ENCODE peak calls at places on chromosomes 1 and 21, in seven cellular contexts. One of them, this sample, is unnamed.

GRCh38 chr1:165891461-165891860 is 64.0 kb downstream of the UCK2 start:
- DNase-seq in mammary epithelial cell: no peak
- DNase-seq in hepatocyte: no peak
- DNase-seq in K562: no peak
- DNase-seq in HCT116: no peak
- DNase-seq in MM.1S: no peak
- DNase-seq in keratinocyte: no peak
- DNase-seq in this sample: no peak

GRCh38 chr21:41374867-41375533 is 13.2 kb downstream of the MX2 start:
- DNase-seq in hepatocyte: no peak
- DNase-seq in keratinocyte: no peak
- DNase-seq in K562: no peak
- DNase-seq in mammary epithelial cell: peak; percentile 62
- DNase-seq in MM.1S: no peak
- DNase-seq in HCT116: no peak
- DNase-seq in this sample: no peak

GRCh38 chr1:67451815-67452214 is 21.6 kb upstream of the SERBP1 start:
- DNase-seq in MM.1S: no peak
- DNase-seq in hepatocyte: no peak
- DNase-seq in keratinocyte: no peak
- DNase-seq in K562: no peak
- DNase-seq in HCT116: no peak
- DNase-seq in mammary epithelial cell: no peak
- DNase-seq in this sample: no peak

GRCh38 chr1:165927169-165927568 is 99.8 kb downstream of the UCK2 start:
- DNase-seq in K562: no peak
- DNase-seq in hepatocyte: no peak
- DNase-seq in HCT116: no peak
- DNase-seq in mammary epithelial cell: no peak
- DNase-seq in keratinocyte: no peak
- DNase-seq in MM.1S: peak; percentile 72
- DNase-seq in this sample: no peak

GRCh38 chr1:228405200-228405978 is 1.2 kb downstream of the TRIM11 start:
- DNase-seq in K562: no peak
- DNase-seq in mammary epithelial cell: no peak
- DNase-seq in hepatocyte: no peak
- DNase-seq in keratinocyte: no peak
- DNase-seq in MM.1S: no peak
- DNase-seq in HCT116: no peak
- DNase-seq in this sample: no peak

GRCh38 chr1:161121838-161122237 is 3.9 kb downstream of the NIT1 start:
- DNase-seq in hepatocyte: no peak
- DNase-seq in K562: no peak
- DNase-seq in HCT116: no peak
- DNase-seq in MM.1S: no peak
- DNase-seq in keratinocyte: no peak
- DNase-seq in mammary epithelial cell: no peak
- DNase-seq in this sample: no peak

GRCh38 chr1:231937013-231937754 is 310.6 kb downstream of the DISC1 start:
- DNase-seq in mammary epithelial cell: no peak
- DNase-seq in hepatocyte: peak; percentile 52
- DNase-seq in K562: peak; percentile 8
- DNase-seq in MM.1S: no peak
- DNase-seq in keratinocyte: no peak
- DNase-seq in HCT116: no peak
- DNase-seq in this sample: no peak

GRCh38 chr1:155218854-155219591 is 10.5 kb downstream of the MTX1 start:
- DNase-seq in hepatocyte: peak; percentile 70
- DNase-seq in K562: peak; percentile 66
- DNase-seq in MM.1S: peak; percentile 42
- DNase-seq in HCT116: peak; percentile 71
- DNase-seq in keratinocyte: no peak
- DNase-seq in mammary epithelial cell: peak; percentile 43
- DNase-seq in this sample: peak; percentile 82

GRCh38 chr1:147292635-147293251 is 50.3 kb downstream of the CHD1L start:
- DNase-seq in K562: no peak
- DNase-seq in keratinocyte: no peak
- DNase-seq in hepatocyte: no peak
- DNase-seq in mammary epithelial cell: peak; percentile 82
- DNase-seq in HCT116: no peak
- DNase-seq in MM.1S: no peak
- DNase-seq in this sample: peak; percentile 93

GRCh38 chr1:34688358-34688757 is 66.5 kb upstream of the GJB5 start:
- DNase-seq in hepatocyte: peak; percentile 26
- DNase-seq in HCT116: no peak
- DNase-seq in keratinocyte: no peak
- DNase-seq in K562: no peak
- DNase-seq in mammary epithelial cell: no peak
- DNase-seq in MM.1S: no peak
- DNase-seq in this sample: no peak

GRCh38 chr1:19166066-19166465 is 44.0 kb downstream of the UBR4 start:
- DNase-seq in hepatocyte: no peak
- DNase-seq in HCT116: no peak
- DNase-seq in K562: no peak
- DNase-seq in mammary epithelial cell: no peak
- DNase-seq in keratinocyte: no peak
- DNase-seq in MM.1S: no peak
- DNase-seq in this sample: no peak

GRCh38 chr1:11279630-11280029 is 6.6 kb downstream of the UBIAD1 start:
- DNase-seq in HCT116: no peak
- DNase-seq in mammary epithelial cell: no peak
- DNase-seq in MM.1S: no peak
- DNase-seq in hepatocyte: no peak
- DNase-seq in keratinocyte: no peak
- DNase-seq in K562: peak; percentile 45
- DNase-seq in this sample: no peak

GRCh38 chr1:8448906-8449661 is 131.2 kb downstream of the SLC45A1 start:
- DNase-seq in mammary epithelial cell: peak; percentile 21
- DNase-seq in MM.1S: no peak
- DNase-seq in K562: no peak
- DNase-seq in HCT116: no peak
- DNase-seq in hepatocyte: no peak
- DNase-seq in keratinocyte: no peak
- DNase-seq in this sample: peak; percentile 46

GRCh38 chr1:37846634-37847339 is 12.6 kb downstream of the MTF1 start:
- DNase-seq in keratinocyte: no peak
- DNase-seq in K562: no peak
- DNase-seq in hepatocyte: no peak
- DNase-seq in MM.1S: no peak
- DNase-seq in HCT116: no peak
- DNase-seq in mammary epithelial cell: no peak
- DNase-seq in this sample: no peak

DNA sequence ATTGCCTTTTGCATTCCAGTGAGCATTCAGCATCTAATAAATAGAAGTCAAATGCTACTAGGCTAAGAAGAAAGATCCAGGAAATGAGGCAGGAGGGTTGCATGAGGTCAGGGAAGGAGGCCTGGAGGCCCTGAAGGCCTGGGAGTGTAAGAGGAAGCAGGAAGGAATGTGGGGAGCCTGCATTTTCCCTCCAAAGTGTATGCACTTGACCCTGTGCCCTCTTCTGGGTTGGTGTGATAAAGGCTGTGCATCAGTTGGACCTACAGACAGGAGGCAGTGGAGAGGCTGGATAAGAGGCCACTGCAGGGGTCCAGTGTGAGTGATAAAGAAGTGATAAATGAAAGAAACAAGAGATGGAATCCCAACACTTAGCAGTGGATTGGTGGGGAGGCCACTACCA is 20.4 kb downstream of the KIAA1614 start:
- DNase-seq in hepatocyte: no peak
- DNase-seq in K562: peak; percentile 87
- DNase-seq in mammary epithelial cell: no peak
- DNase-seq in HCT116: no peak
- DNase-seq in MM.1S: no peak
- DNase-seq in keratinocyte: no peak
- DNase-seq in this sample: no peak
- TF ChIP-seq CTCF in hepatocyte: no peak
- TF ChIP-seq CTCF in K562: peak; percentile 69
- TF ChIP-seq CTCF in mammary epithelial cell: no peak
- TF ChIP-seq CTCF in HCT116: no peak
- TF ChIP-seq CTCF in MM.1S: no peak
- TF ChIP-seq CTCF in keratinocyte: no peak
- TF ChIP-seq CTCF in this sample: no peak

GRCh38 chr1:15757016-15757543 is 1.5 kb upstream of the FBLIM1 start:
- DNase-seq in keratinocyte: no peak
- DNase-seq in hepatocyte: no peak
- DNase-seq in MM.1S: no peak
- DNase-seq in HCT116: no peak
- DNase-seq in K562: no peak
- DNase-seq in mammary epithelial cell: no peak
- DNase-seq in this sample: no peak

GRCh38 chr1:15760520-15761211 is 2.1 kb downstream of the FBLIM1 start:
- DNase-seq in mammary epithelial cell: peak; percentile 60
- DNase-seq in K562: no peak
- DNase-seq in hepatocyte: peak; percentile 56
- DNase-seq in MM.1S: no peak
- DNase-seq in keratinocyte: no peak
- DNase-seq in HCT116: no peak
- DNase-seq in this sample: peak; percentile 87

GRCh38 chr1:15757575-15758401 is 807 bp upstream of the FBLIM1 start:
- DNase-seq in hepatocyte: peak; percentile 86
- DNase-seq in K562: no peak
- DNase-seq in HCT116: no peak
- DNase-seq in MM.1S: no peak
- DNase-seq in mammary epithelial cell: no peak
- DNase-seq in keratinocyte: no peak
- DNase-seq in this sample: peak; percentile 52

GRCh38 chr1:15758537-15758936 is at the start of gene FBLIM1:
- DNase-seq in keratinocyte: no peak
- DNase-seq in mammary epithelial cell: no peak
- DNase-seq in K562: no peak
- DNase-seq in hepatocyte: peak; percentile 86
- DNase-seq in MM.1S: no peak
- DNase-seq in HCT116: no peak
- DNase-seq in this sample: peak; percentile 43

DNA sequence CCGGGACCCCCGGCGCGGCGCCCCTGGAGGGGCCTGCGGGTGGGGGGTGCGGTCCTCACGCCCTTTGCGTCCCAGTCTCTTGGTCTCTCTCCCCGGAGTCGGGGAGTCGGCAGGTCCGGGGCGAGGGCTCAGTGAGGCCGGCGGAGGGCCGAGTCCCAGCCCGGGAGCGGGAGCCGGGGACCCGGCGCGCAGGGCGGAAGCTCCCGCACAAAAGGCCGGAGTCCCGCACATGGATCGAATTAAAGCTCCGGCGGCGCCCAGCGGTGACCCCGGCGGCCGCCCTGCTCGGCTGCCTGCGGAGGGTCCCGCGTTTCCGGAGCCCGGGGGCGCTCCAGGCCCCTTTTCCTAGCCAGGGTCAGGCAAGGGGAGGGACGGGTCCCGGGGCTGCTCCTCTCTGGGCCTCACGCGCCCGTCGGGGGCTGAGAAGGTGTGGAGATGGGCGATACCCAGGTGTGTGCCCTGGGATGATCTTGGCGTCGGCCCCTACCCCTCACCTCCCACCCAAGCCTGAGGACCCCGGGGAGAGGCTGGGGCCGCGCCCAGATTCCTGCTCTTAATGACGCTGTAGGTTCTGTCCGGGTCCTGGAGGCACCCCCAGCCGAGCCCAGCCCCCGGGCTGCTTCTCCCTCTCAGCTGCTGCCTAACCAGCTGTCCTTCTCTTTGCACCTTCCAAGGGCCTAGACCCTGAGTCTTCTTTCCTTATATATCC is 512 bp downstream of the FBLIM1 start:
- DNase-seq in mammary epithelial cell: peak; percentile 27
- DNase-seq in K562: no peak
- DNase-seq in HCT116: no peak
- DNase-seq in MM.1S: no peak
- DNase-seq in keratinocyte: no peak
- DNase-seq in hepatocyte: peak; percentile 43
- DNase-seq in this sample: no peak
- TF ChIP-seq EZH2 in mammary epithelial cell: no peak
- TF ChIP-seq EZH2 in K562: no peak
- TF ChIP-seq EZH2 in HCT116: no peak
- TF ChIP-seq EZH2 in MM.1S: no peak
- TF ChIP-seq EZH2 in keratinocyte: no peak
- TF ChIP-seq EZH2 in hepatocyte: no peak
- TF ChIP-seq EZH2 in this sample: no peak

DNA sequence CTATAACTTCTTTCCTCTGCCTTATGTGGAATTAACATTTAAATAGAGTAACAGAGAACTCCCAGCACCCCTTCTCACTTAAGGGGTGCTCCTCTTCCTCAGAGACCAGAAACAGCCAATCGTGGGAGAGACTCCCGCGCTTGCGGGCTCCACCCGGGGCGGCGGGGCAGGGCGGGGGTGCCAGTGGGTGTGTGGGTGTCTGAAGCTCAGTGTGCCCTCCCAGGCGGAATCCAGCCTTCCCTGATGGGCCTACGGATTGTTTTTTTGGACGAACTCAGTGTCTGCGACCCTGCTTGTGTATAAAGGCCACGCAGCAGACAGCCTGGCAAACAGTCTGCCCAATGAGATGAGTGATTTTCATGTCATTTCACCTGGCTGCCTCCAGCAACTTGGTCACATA is 6.2 kb downstream of the RCC2 start:
- DNase-seq in MM.1S: no peak
- DNase-seq in keratinocyte: no peak
- DNase-seq in mammary epithelial cell: no peak
- DNase-seq in hepatocyte: no peak
- DNase-seq in K562: no peak
- DNase-seq in HCT116: no peak
- DNase-seq in this sample: no peak
- H3K79me2 ChIP-seq in MM.1S: peaks cover 90% of the 10 kb centered on the region
- H3K79me2 ChIP-seq in keratinocyte: peaks cover 92% of the 10 kb centered on the region
- H3K79me2 ChIP-seq in mammary epithelial cell: peaks cover 94% of the 10 kb centered on the region
- H3K79me2 ChIP-seq in hepatocyte: peaks cover 90% of the 10 kb centered on the region
- H3K79me2 ChIP-seq in K562: peaks cover 93% of the 10 kb centered on the region
- H3K79me2 ChIP-seq in HCT116: peaks cover 90% of the 10 kb centered on the region
- H3K79me2 ChIP-seq in this sample: peaks cover 76% of the 10 kb centered on the region

DNA sequence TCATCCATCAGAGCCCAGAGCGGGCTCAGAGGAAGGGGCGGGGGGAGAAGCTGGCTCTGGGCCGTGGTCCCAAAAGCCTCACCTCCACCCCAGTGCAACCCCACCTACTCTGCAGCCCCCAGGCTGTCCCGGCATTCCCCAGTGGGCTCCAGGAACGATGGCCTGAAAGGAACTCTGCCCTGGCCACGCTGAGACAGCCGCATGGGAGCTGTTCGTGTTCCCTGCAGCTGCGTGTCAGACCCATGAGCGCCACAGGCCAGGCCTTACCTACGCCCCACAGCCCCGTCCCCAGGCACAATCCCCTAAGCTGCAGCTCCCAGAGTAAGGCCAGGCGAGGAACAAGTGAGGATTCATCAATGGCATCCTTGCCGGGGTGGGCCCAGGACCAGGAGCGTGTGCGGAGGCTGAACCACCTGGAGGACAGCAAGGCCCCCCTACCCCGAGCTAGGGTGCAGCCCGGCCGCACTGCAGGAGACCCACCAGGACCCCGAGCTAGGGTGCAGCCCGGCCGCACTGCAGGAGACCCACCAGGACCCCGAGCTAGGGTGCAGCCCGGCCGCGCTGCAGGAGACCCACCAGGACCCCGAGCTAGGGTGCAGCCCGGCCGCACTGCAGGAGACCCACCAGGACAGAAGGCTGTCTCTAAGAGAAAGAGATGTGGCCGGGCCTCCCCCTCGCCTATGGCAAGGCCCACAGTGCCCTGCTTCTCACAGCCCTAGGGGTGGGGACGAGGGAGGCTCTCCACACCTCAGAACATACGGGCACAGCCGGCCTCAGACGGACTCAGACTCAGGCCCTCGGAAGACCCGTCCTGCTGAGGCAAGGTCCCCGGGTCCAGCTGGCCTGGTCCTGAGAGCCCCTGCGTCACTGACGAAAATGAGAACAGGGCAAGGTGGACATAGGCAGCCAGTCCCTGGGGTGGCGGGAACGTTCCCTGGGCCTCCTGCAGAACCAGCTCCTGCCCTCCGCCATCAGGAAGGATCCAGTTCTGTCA is 26.5 kb upstream of the ARHGEF16 start:
- DNase-seq in keratinocyte: no peak
- DNase-seq in MM.1S: no peak
- DNase-seq in mammary epithelial cell: no peak
- DNase-seq in HCT116: no peak
- DNase-seq in hepatocyte: no peak
- DNase-seq in K562: no peak
- DNase-seq in this sample: no peak
- TF ChIP-seq CTCF in keratinocyte: no peak
- TF ChIP-seq CTCF in MM.1S: no peak
- TF ChIP-seq CTCF in mammary epithelial cell: no peak
- TF ChIP-seq CTCF in HCT116: no peak
- TF ChIP-seq CTCF in hepatocyte: no peak
- TF ChIP-seq CTCF in K562: no peak
- TF ChIP-seq CTCF in this sample: no peak

This sample was measured in fibroblast of lung.